ENCODE peak calls at places on chromosome 10, in ten cellular contexts. G is AG09309, L is cardiac fibroblast, B is BE2C, K is adrenal gland, Y is GM23248, I is NB4, A is sigmoid colon, J is dorsolateral prefrontal cortex, C is fibroblast of pulmonary artery. S is an unnamed sample.

GRCh38 chr10:88270871-88271713 is 312.0 kb downstream of the RNLS start:
- DNase-seq in J (no peak), Y (peak), I (peak), K (peak), C (peak), G (no peak), A (no peak), L (peak), B (no peak), S (no peak)

GRCh38 chr10:71827828-71828227 is 23.2 kb downstream of the PSAP start:
- DNase-seq in L (no peak), Y (no peak), B (no peak), C (no peak), A (no peak), J (no peak), K (no peak), G (no peak), I (no peak), S (no peak)

GRCh38 chr10:25901199-25901598 is 32.8 kb upstream of the MYO3A start:
- DNase-seq in I (no peak), C (no peak), K (no peak), J (no peak), A (no peak), Y (no peak), B (no peak), G (no peak), L (no peak), S (no peak)

GRCh38 chr10:32054087-32054486 is 2.1 kb downstream of the KIF5B start:
- DNase-seq in G (peak), B (no peak), C (peak), J (peak), Y (peak), I (peak), A (peak), L (peak), K (no peak), S (no peak)

GRCh38 chr10:35336921-35337741 is 822 bp downstream of the CCNY start:
- DNase-seq in B (peak), C (no peak), I (peak), A (peak), Y (peak), K (peak), J (peak), G (no peak), L (peak), S (no peak)

GRCh38 chr10:68067029-68067428 is 8.1 kb downstream of the HERC4 start:
- DNase-seq in K (no peak), J (no peak), L (no peak), I (no peak), A (no peak), Y (no peak), B (no peak), G (no peak), C (no peak), S (no peak)

GRCh38 chr10:11602919-11603523 is 8.4 kb downstream of the USP6NL start:
- DNase-seq in I (no peak), L (no peak), K (no peak), Y (no peak), J (no peak), B (no peak), A (no peak), C (no peak), G (no peak), S (no peak)

GRCh38 chr10:60396766-60397165 is 7.1 kb upstream of the ANK3 start:
- DNase-seq in G (no peak), K (no peak), I (no peak), J (no peak), B (no peak), C (no peak), Y (no peak), A (no peak), L (no peak), S (no peak)

GRCh38 chr10:19929466-19930140 is 113.4 kb downstream of the PLXDC2 start:
- DNase-seq in Y (peak), I (no peak), C (peak), B (no peak), A (no peak), G (no peak), J (no peak), K (no peak), L (peak), S (peak)

GRCh38 chr10:17033529-17034250 is 95.9 kb downstream of the CUBN start:
- DNase-seq in A (no peak), B (no peak), Y (peak), G (no peak), J (no peak), L (peak), K (no peak), I (no peak), C (peak), S (no peak)

GRCh38 chr10:72094574-72094973 is 6.2 kb upstream of the SPOCK2 start:
- DNase-seq in C (no peak), Y (no peak), L (no peak), B (no peak), J (no peak), I (no peak), A (no peak), K (no peak), G (no peak), S (no peak)

GRCh38 chr10:105837951-105838350 is 1196.9 kb downstream of the SORCS3 start:
- DNase-seq in I (peak), Y (peak), J (no peak), B (no peak), A (no peak), K (no peak), C (peak), G (no peak), L (peak), S (no peak)

GRCh38 chr10:105840288-105840770 is 1199.2 kb downstream of the SORCS3 start:
- DNase-seq in A (no peak), K (no peak), J (no peak), B (no peak), I (no peak), C (peak), L (no peak), Y (no peak), G (no peak), S (no peak)

DNA sequence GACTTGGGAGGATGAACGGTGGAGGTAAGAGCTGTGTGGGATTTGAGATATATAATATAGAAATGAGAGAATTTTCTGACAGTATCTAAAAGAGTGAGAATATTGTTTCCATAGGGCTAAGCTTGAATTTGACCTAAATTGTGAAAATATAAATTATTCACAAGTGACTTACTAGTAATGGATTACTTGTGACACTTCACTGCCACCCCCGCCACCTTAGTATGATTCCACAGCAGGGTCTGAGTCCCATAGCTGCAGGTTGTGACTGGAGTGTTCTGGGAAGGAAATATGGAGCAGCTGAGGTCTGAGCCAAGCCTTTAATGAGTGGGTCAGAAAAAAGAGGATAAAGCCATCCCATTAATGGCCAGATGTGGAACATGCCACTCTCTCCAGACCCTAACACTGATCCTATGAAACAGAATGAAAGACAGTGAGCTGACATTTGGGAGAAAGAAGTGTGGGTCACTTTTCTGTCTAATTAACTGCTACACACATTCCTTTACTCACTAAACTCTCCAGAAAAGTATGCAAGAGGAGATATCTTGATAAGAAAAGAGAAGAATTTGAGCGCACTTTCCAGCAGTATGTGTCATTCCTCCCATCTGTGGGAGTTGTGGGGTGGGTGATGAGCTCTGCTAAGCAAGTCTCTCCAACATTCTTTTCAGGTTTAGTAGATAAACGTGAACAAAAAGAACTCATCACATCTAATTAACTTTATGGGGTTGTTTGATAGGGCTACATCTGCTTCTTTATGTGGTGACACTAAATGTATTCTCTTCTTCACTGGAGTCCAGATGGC is 1193.4 kb downstream of the SORCS3 start:
- DNase-seq in Y (no peak), K (no peak), C (peak), A (no peak), J (no peak), B (no peak), I (no peak), G (no peak), L (no peak), S (no peak)
- H3K4me3 ChIP-seq in Y (no peak), K (no peak), C (no peak), A (no peak), J (no peak), B (no peak), I (no peak), G (no peak), L (no peak), S (no peak)

GRCh38 chr10:69570050-69570816 is 3.0 kb downstream of the NEUROG3 start:
- DNase-seq in L (no peak), I (no peak), J (no peak), Y (no peak), A (no peak), C (no peak), B (no peak), K (no peak), G (no peak), S (no peak)

GRCh38 chr10:69571618-69572158 is 1.5 kb downstream of the NEUROG3 start:
- DNase-seq in B (no peak), K (no peak), C (no peak), A (no peak), L (no peak), Y (no peak), G (no peak), J (no peak), I (no peak), S (no peak)

GRCh38 chr10:69574571-69574978 is 1.4 kb upstream of the NEUROG3 start:
- DNase-seq in G (no peak), C (no peak), J (no peak), I (no peak), A (no peak), K (no peak), Y (no peak), L (no peak), B (no peak), S (no peak)

GRCh38 chr10:69573056-69573806 is at the start of gene NEUROG3:
- DNase-seq in A (no peak), J (no peak), L (no peak), I (peak), G (no peak), B (no peak), C (no peak), Y (no peak), K (no peak), S (no peak)

DNA sequence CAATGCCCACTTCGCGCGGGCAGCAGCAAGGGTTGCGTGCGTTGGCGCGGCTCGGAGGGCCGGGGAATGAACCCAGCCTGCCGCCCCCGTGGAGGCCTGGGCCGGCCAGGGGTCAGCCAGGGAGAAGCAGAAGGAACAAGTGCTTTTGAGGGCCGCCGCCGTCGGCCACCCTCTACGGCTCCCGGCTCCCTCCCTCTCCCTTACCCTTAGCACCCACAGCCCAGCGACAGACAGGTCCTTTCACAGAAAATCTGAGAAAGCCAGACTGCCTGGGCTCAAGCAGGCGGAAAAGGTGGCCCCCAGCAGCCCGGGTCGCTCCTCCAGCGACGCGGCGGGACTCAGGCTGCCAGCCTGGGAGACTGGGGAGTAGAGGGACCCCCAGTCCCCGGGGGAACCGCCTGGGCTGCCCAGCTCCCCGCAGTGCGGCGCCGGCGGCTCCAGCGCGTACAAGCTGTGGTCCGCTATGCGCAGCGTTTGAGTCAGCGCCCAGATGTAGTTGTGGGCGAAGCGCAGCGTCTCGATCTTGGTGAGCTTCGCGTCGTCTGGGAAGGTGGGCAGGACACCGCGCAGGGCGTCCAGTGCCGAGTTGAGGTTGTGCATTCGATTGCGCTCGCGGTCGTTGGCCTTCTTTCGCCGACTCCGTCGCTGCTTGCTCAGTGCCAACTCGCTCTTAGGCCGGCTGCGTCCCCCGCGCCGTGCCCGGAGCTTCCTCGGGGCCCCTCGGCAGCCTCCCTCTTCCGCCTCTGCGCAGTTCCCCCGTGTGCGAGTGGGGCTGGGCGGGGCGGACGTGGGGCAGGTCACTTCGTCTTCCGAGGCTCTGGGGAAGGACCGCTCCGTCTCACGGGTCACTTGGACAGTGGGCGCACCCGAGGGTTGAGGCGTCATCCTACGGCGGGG is 815 bp downstream of the NEUROG3 start:
- DNase-seq in K (no peak), G (no peak), L (no peak), A (no peak), Y (peak), C (no peak), J (peak), B (no peak), I (no peak), S (no peak)
- H3K4me3 ChIP-seq in K (no peak), G (no peak), L (no peak), A (peak), Y (no peak), C (no peak), J (peak), B (no peak), I (no peak), S (no peak)

DNA sequence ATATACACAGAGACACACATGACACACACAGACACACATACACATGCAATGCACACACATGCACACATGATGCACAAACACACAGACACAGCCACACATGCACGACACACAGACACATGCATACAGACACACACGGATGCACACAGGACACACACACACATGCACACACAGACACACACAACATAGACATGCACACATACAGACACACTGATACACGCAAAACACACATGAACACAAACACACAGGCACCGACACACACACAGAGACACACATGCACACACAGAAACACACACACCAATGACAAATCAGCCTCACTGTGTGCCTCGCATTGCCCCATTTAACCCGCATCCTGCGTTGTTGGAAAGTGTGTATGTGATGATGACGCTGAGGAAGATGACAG is 232.4 kb downstream of the ADARB2 start:
- DNase-seq in K (no peak), G (no peak), A (no peak), L (no peak), B (no peak), C (no peak), I (no peak), Y (no peak), J (no peak), S (no peak)
- H3K4me3 ChIP-seq in K (no peak), G (no peak), A (no peak), L (no peak), B (no peak), C (no peak), I (no peak), Y (no peak), J (no peak), S (no peak)

GRCh38 chr10:123134915-123135414 is 805 bp upstream of the HMX3 start:
- DNase-seq in B (no peak), C (no peak), Y (no peak), A (no peak), K (no peak), J (no peak), G (no peak), L (no peak), I (peak), S (no peak)

GRCh38 chr10:123135415-123136141 is at the start of gene HMX3:
- DNase-seq in J (no peak), Y (peak), A (no peak), C (peak), G (no peak), K (no peak), L (peak), B (no peak), I (peak), S (no peak)

GRCh38 chr10:123133511-123133910 is 2.3 kb upstream of the HMX3 start:
- DNase-seq in A (no peak), G (no peak), B (no peak), L (no peak), K (no peak), I (no peak), C (no peak), J (no peak), Y (no peak), S (no peak)

GRCh38 chr10:123134058-123134914 is 1.5 kb upstream of the HMX3 start:
- DNase-seq in I (peak), L (peak), A (no peak), Y (peak), K (no peak), B (no peak), J (no peak), C (no peak), G (no peak), S (no peak)

DNA sequence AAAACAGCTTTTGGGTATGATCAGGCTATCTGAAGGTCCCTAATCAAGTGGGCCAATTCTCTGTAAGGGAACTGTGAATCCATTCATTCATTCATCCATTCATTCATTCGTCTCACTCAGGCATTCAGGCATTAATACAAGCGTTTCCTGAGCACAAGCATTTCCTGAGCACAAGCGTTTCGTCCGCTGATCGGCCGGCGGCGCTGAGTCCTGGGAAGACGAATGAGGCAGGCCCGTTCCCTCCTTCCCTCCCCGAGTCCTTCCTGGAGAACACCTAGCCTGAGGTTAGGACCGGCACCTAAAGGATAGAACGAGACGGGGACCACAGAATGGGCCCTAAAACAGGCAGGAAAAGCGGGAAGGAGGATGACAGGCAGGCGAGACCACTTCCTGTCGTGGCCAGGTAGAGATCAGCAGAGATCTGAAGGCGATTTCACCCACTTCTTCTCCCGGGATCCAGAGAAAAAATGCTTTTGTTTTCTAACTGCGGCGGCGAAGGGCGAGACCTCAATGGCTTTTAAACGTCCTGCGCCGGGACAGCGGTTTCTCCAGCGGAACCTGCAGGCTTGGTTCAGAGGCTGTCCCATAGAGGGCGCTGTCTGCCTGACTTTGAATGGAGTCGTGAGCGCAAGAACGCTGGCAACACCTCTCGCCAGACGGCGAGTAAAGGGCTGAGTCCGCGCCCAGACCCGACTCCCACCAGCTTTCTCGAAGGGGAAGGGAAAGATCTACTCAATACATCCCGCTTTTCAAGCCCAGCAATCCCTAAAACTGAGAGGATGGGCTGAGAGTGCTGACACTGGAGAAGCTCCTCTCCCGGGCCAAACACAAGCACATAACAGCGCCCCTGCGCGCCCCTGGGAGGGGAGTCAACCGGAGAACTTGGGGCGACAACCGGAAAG is 2.9 kb upstream of the HMX3 start:
- DNase-seq in K (peak), G (peak), B (peak), C (peak), Y (peak), J (peak), L (peak), I (peak), A (peak), S (no peak)
- H3K4me3 ChIP-seq in K (no peak), G (peak), B (no peak), C (peak), Y (peak), J (peak), L (peak), I (peak), A (no peak), S (peak)

DNA sequence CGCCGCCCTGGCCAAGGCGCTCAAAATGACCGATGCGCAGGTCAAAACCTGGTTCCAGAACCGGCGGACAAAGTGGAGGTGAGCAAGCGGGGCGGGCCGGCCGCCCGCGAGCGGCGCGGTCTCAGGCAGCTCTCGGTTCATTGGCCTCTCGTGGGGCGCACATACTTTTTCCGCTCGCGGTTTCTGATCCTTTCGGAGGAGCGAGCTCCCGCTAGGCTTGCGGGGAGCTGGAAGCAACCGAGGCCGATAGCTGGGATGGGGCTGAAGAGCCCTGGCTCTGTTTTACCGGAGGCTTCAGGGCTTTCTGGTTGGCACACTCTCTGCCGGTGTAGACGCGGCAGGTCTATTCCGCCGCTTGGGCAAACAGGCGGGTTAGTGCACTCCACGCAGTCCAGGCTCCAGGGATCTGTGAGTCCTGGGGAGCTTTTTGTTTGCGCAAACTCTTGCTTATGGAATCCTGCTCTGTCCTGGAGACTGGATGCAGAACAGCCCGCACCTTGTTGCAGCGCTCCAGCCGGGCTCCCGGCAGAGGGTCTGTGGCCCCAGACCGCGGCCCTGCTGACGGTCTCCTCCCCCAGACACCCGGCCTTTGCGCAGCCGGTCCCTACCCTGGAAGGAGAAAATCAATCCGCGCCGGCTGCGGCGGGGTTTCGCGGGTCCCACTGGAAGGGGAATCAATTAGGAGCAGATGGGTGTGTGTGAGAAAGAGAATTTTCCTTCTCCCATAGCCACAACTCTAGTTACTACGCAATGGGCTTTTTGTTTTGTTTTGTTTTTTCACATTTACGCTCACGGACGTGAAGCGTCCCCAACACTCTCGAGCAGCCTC is 3.4 kb downstream of the TLX1 start:
- DNase-seq in A (peak), Y (peak), K (no peak), G (no peak), B (no peak), C (no peak), I (no peak), J (no peak), L (no peak), S (no peak)
- H3K4me3 ChIP-seq in A (peak), Y (no peak), K (no peak), G (no peak), B (no peak), C (no peak), I (no peak), J (no peak), L (no peak), S (no peak)

GRCh38 chr10:93397020-93397419 is 85.1 kb downstream of the MYOF start:
- DNase-seq in C (no peak), K (no peak), I (no peak), A (no peak), B (no peak), Y (no peak), G (no peak), J (no peak), L (no peak), S (no peak)
- H3K4me3 ChIP-seq in C (no peak), K (no peak), I (no peak), A (no peak), B (no peak), Y (no peak), G (no peak), J (no peak), L (no peak), S (no peak)

GRCh38 chr10:42476101-42476500 is 162.3 kb downstream of the ZNF33B start:
- DNase-seq in C (no peak), B (no peak), Y (no peak), L (no peak), K (no peak), A (no peak), I (no peak), G (no peak), J (no peak), S (no peak)
- H3K4me3 ChIP-seq in C (peak), B (peak), Y (peak), L (peak), K (no peak), A (peak), I (no peak), G (peak), J (peak), S (peak)

S was measured in skeletal muscle cell.